ENCODE peak calls at places on chromosomes 3 and 15, in five cellular contexts. Z is psoas muscle; F is CD4-positive, alpha-beta T cell; N is A549; Q is mesendoderm. V is an unnamed sample.

GRCh38 chr15:79308874-79309273 is 2.0 kb upstream of the TMED3 start:
- DNase-seq in Z (no peak), F (no peak), N (no peak), Q (no peak), V (no peak)

GRCh38 chr15:25236143-25236860 is 202.5 kb downstream of the UBE3A start:
- DNase-seq in Z (peak), F (no peak), N (no peak), Q (no peak), V (no peak)

GRCh38 chr3:49602049-49602554 is 47.8 kb downstream of the BSN start:
- DNase-seq in Z (no peak), F (no peak), N (no peak), Q (no peak), V (no peak)

GRCh38 chr3:113097821-113098516 is 107.2 kb downstream of the GTPBP8 start:
- DNase-seq in Z (no peak), F (no peak), N (peak), Q (no peak), V (peak)

GRCh38 chr3:7421065-7421464 is 560.1 kb downstream of the GRM7 start:
- DNase-seq in Z (no peak), F (no peak), N (no peak), Q (peak), V (no peak)

GRCh38 chr15:38459480-38459879 is 5.6 kb downstream of the FAM98B start:
- DNase-seq in Z (no peak), F (no peak), N (no peak), Q (no peak), V (no peak)

GRCh38 chr3:193114431-193115340 is 126.3 kb upstream of the PLAAT1 start:
- DNase-seq in Z (no peak), F (no peak), N (no peak), Q (peak), V (no peak)

GRCh38 chr3:74562528-74563190 is 51.8 kb downstream of the CNTN3 start:
- DNase-seq in Z (no peak), F (no peak), N (no peak), Q (no peak), V (no peak)

GRCh38 chr15:41917767-41918430 is 24.0 kb upstream of the SPTBN5 start:
- DNase-seq in Z (peak), F (no peak), N (peak), Q (no peak), V (peak)

GRCh38 chr15:90142216-90143175 is 40.2 kb upstream of the IDH2 start:
- DNase-seq in Z (no peak), F (peak), N (no peak), Q (no peak), V (no peak)

GRCh38 chr3:127607675-127608361 is 9.6 kb downstream of the MCM2 start:
- DNase-seq in Z (peak), F (no peak), N (no peak), Q (no peak), V (no peak)

GRCh38 chr3:183210862-183211341 is 42.2 kb upstream of the B3GNT5 start:
- DNase-seq in Z (no peak), F (no peak), N (no peak), Q (no peak), V (peak)

GRCh38 chr3:184907941-184908649 is 96.1 kb downstream of the VPS8 start:
- DNase-seq in Z (peak), F (no peak), N (no peak), Q (peak), V (no peak)

GRCh38 chr15:38853608-38854007 is 289.0 kb upstream of the RASGRP1 start:
- DNase-seq in Z (no peak), F (peak), N (peak), Q (peak), V (no peak)

GRCh38 chr3:160226740-160227048 is 1.5 kb downstream of the C3orf80 start:
- DNase-seq in Z (no peak), F (no peak), N (no peak), Q (no peak), V (no peak)

GRCh38 chr15:99226802-99227201 is 22.6 kb downstream of the TTC23 start:
- DNase-seq in Z (no peak), F (no peak), N (no peak), Q (no peak), V (no peak)
- H3K27ac ChIP-seq in Z (no peak), F (no peak), N (no peak), Q (no peak), V (no peak)

DNA sequence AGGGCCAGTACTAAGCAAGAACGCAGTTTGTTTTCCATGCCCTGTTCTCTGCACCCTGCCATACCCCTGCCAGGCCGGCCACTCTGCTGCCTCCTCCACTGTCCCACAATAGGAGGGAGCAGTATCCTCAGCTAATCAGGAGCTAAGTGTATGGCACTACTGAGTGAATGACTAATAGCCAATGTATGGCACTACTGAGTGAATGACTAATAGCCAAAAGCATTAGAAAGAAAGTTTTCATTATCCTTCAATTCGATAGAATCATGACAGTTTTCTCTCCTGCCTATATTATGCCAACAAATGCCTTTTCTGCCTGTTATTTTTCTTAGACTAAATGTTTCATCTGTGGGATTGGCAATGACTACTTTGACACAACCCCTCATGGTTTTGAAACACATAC is 107.5 kb upstream of the CHRM5 start:
- DNase-seq in Z (no peak), F (no peak), N (no peak), Q (peak), V (no peak)
- H3K27ac ChIP-seq in Z (no peak), F (no peak), N (no peak), Q (no peak), V (no peak)

DNA sequence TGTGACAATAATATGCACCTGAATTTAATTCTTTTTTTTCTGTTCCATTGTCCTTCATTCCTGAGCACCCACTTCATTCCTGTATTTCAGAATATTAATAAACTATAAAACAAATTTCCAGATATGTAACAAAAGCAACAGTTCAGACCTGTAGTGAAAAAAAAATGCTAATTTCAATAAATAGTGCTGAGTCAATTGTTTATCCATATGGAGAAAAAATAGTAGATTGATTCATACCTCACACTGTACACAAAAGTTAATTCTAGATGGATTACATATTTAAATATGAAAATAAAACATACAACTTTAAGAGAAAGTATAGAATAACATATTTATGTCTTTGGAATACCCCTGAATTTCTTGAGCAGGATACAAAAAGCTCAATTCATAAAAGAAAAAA is 43.9 kb upstream of the KCNH8 start:
- DNase-seq in Z (no peak), F (no peak), N (no peak), Q (no peak), V (no peak)
- H3K27ac ChIP-seq in Z (no peak), F (no peak), N (no peak), Q (no peak), V (no peak)

GRCh38 chr3:122682016-122682374 is 1.4 kb downstream of the PARP14 start:
- DNase-seq in Z (no peak), F (no peak), N (no peak), Q (no peak), V (no peak)
- H3K27ac ChIP-seq in Z (no peak), F (no peak), N (peak), Q (no peak), V (no peak)

GRCh38 chr3:117656391-117656790 is 946.8 kb downstream of the TUSC7 start:
- DNase-seq in Z (no peak), F (no peak), N (no peak), Q (no peak), V (no peak)

GRCh38 chr3:117657278-117657677 is 947.7 kb downstream of the TUSC7 start:
- DNase-seq in Z (no peak), F (no peak), N (no peak), Q (no peak), V (no peak)

GRCh38 chr3:117661636-117662095 is 952.1 kb downstream of the TUSC7 start:
- DNase-seq in Z (no peak), F (no peak), N (no peak), Q (no peak), V (no peak)

GRCh38 chr3:117665311-117665710 is 955.7 kb downstream of the TUSC7 start:
- DNase-seq in Z (no peak), F (no peak), N (no peak), Q (no peak), V (no peak)

DNA sequence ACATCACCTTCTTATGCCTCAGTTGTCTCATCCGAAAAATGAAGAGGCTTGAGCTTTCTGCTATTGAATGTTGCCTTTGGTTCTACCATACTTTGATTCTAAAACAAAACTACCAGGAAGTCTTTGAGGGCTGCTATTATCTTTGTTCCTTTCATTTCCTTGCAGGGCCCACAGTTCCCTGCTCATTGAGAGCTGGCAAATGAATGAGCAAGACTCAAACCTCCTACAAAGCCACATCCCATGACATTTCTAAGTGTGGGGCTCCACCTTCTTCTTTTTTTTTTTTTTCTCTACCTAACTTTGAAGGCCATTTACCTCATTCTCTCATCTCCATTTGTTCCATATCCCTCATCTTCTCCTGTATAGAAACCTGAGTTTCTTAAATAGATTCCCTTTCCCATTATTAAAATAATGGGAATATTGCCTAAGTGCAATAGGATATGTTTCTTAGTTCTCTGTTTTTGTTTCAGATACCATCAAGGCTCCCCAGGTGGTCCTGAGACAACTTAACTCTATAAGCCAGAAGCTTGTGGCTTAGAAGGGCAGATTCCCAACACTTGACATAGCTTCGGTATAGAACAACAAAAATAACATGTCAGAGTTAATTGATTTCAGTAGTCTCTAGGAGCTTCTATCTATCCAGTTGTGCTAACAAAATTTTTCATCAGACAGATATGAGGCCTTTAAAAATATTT is 951.5 kb downstream of the TUSC7 start:
- DNase-seq in Z (no peak), F (no peak), N (no peak), Q (peak), V (no peak)
- H3K27ac ChIP-seq in Z (no peak), F (no peak), N (no peak), Q (no peak), V (no peak)

V was measured in epithelial cell of prostate.